ENCODE peak calls at places on chromosomes 16 and 17, in five cellular contexts. One of them, this sample, is unnamed.

GRCh38 chr17:63447688-63448005 is 1.5 kb upstream of the CYB561 start:
- DNase-seq in K562: peak; percentile 53
- DNase-seq in GM12878: no peak
- DNase-seq in SK-N-SH: peak; percentile 50
- DNase-seq in HepG2: no peak
- DNase-seq in this sample: no peak

GRCh38 chr16:13351651-13352217 is 450.3 kb downstream of the SHISA9 start:
- DNase-seq in K562: no peak
- DNase-seq in GM12878: no peak
- DNase-seq in SK-N-SH: no peak
- DNase-seq in HepG2: no peak
- DNase-seq in this sample: no peak

GRCh38 chr17:61837175-61838051 is 25.9 kb downstream of the BRIP1 start:
- DNase-seq in K562: peak; percentile 45
- DNase-seq in GM12878: peak; percentile 17
- DNase-seq in SK-N-SH: peak; percentile 59
- DNase-seq in HepG2: peak; percentile 54
- DNase-seq in this sample: peak; percentile 74

GRCh38 chr16:12293913-12294312 is 317.4 kb downstream of the SNX29 start:
- DNase-seq in K562: no peak
- DNase-seq in GM12878: no peak
- DNase-seq in SK-N-SH: no peak
- DNase-seq in HepG2: no peak
- DNase-seq in this sample: no peak

GRCh38 chr17:31745964-31746650 is 112.9 kb downstream of the COPRS start:
- DNase-seq in K562: no peak
- DNase-seq in GM12878: no peak
- DNase-seq in SK-N-SH: no peak
- DNase-seq in HepG2: no peak
- DNase-seq in this sample: no peak

GRCh38 chr16:57822861-57823260 is 20.6 kb upstream of the KIFC3 start:
- DNase-seq in K562: no peak
- DNase-seq in GM12878: no peak
- DNase-seq in SK-N-SH: no peak
- DNase-seq in HepG2: no peak
- DNase-seq in this sample: no peak

GRCh38 chr17:56834380-56835258 is 668 bp downstream of the DGKE start:
- DNase-seq in K562: peak; percentile 44
- DNase-seq in GM12878: peak; percentile 31
- DNase-seq in SK-N-SH: peak; percentile 74
- DNase-seq in HepG2: peak; percentile 59
- DNase-seq in this sample: no peak

GRCh38 chr17:78013683-78014467 is 55.4 kb downstream of the TNRC6C start:
- DNase-seq in K562: peak; percentile 54
- DNase-seq in GM12878: peak; percentile 20
- DNase-seq in SK-N-SH: peak; percentile 71
- DNase-seq in HepG2: peak; percentile 45
- DNase-seq in this sample: peak; percentile 54

GRCh38 chr17:52157161-52157560 is 1.4 kb downstream of the CA10 start:
- DNase-seq in K562: no peak
- DNase-seq in GM12878: no peak
- DNase-seq in SK-N-SH: peak; percentile 19
- DNase-seq in HepG2: no peak
- DNase-seq in this sample: no peak

GRCh38 chr17:65278050-65278819 is 141.1 kb downstream of the RGS9 start:
- DNase-seq in K562: peak; percentile 61
- DNase-seq in GM12878: no peak
- DNase-seq in SK-N-SH: peak; percentile 89
- DNase-seq in HepG2: peak; percentile 70
- DNase-seq in this sample: peak; percentile 57

GRCh38 chr16:84687715-84688114 is 12.1 kb upstream of the USP10 start:
- DNase-seq in K562: no peak
- DNase-seq in GM12878: peak; percentile 76
- DNase-seq in SK-N-SH: no peak
- DNase-seq in HepG2: no peak
- DNase-seq in this sample: no peak

GRCh38 chr17:80652751-80653330 is 108.2 kb downstream of the RPTOR start:
- DNase-seq in K562: no peak
- DNase-seq in GM12878: no peak
- DNase-seq in SK-N-SH: no peak
- DNase-seq in HepG2: no peak
- DNase-seq in this sample: no peak

GRCh38 chr16:14092579-14092978 is 21.5 kb downstream of the MRTFB start:
- DNase-seq in K562: no peak
- DNase-seq in GM12878: no peak
- DNase-seq in SK-N-SH: no peak
- DNase-seq in HepG2: no peak
- DNase-seq in this sample: no peak

GRCh38 chr17:5694507-5694906 is 110.2 kb upstream of the NLRP1 start:
- DNase-seq in K562: peak; percentile 20
- DNase-seq in GM12878: no peak
- DNase-seq in SK-N-SH: no peak
- DNase-seq in HepG2: no peak
- DNase-seq in this sample: no peak

GRCh38 chr17:77361986-77362620 is 221.3 kb downstream of the SEC14L1 start:
- DNase-seq in K562: no peak
- DNase-seq in GM12878: no peak
- DNase-seq in SK-N-SH: no peak
- DNase-seq in HepG2: no peak
- DNase-seq in this sample: no peak

GRCh38 chr16:85216522-85217375 is 104.5 kb upstream of the CIBAR2 start:
- DNase-seq in K562: peak; percentile 81
- DNase-seq in GM12878: no peak
- DNase-seq in SK-N-SH: no peak
- DNase-seq in HepG2: no peak
- DNase-seq in this sample: no peak

GRCh38 chr17:72030067-72030899 is 90.5 kb upstream of the SOX9 start:
- DNase-seq in K562: no peak
- DNase-seq in GM12878: peak; percentile 71
- DNase-seq in SK-N-SH: no peak
- DNase-seq in HepG2: peak; percentile 16
- DNase-seq in this sample: no peak

GRCh38 chr16:47858333-47859067 is 297.3 kb downstream of the ABCC12 start:
- DNase-seq in K562: no peak
- DNase-seq in GM12878: no peak
- DNase-seq in SK-N-SH: no peak
- DNase-seq in HepG2: no peak
- DNase-seq in this sample: no peak

GRCh38 chr17:44408786-44409185 is 19.3 kb upstream of the ITGA2B start:
- DNase-seq in K562: no peak
- DNase-seq in GM12878: no peak
- DNase-seq in SK-N-SH: no peak
- DNase-seq in HepG2: no peak
- DNase-seq in this sample: no peak

GRCh38 chr17:20171741-20172377 is 162.7 kb downstream of the SPECC1 start:
- DNase-seq in K562: no peak
- DNase-seq in GM12878: no peak
- DNase-seq in SK-N-SH: no peak
- DNase-seq in HepG2: peak; percentile 27
- DNase-seq in this sample: no peak

GRCh38 chr16:67781548-67781921 is 24.8 kb downstream of the RANBP10 start:
- DNase-seq in K562: no peak
- DNase-seq in GM12878: no peak
- DNase-seq in SK-N-SH: no peak
- DNase-seq in HepG2: no peak
- DNase-seq in this sample: no peak
- TF ChIP-seq ZBTB33 in K562: no peak
- TF ChIP-seq ZBTB33 in GM12878: no peak
- TF ChIP-seq ZBTB33 in SK-N-SH: no peak
- TF ChIP-seq ZBTB33 in HepG2: no peak
- TF ChIP-seq ZBTB33 in this sample: no peak

GRCh38 chr16:5639531-5639930 is 541.9 kb upstream of the EEF2KMT start:
- DNase-seq in K562: no peak
- DNase-seq in GM12878: no peak
- DNase-seq in SK-N-SH: no peak
- DNase-seq in HepG2: no peak
- DNase-seq in this sample: no peak

GRCh38 chr16:5642470-5642869 is 544.9 kb upstream of the EEF2KMT start:
- DNase-seq in K562: no peak
- DNase-seq in GM12878: no peak
- DNase-seq in SK-N-SH: no peak
- DNase-seq in HepG2: no peak
- DNase-seq in this sample: no peak

GRCh38 chr16:5640883-5641282 is 543.3 kb upstream of the EEF2KMT start:
- DNase-seq in K562: no peak
- DNase-seq in GM12878: no peak
- DNase-seq in SK-N-SH: no peak
- DNase-seq in HepG2: no peak
- DNase-seq in this sample: no peak

GRCh38 chr16:5642034-5642433 is 544.4 kb upstream of the EEF2KMT start:
- DNase-seq in K562: no peak
- DNase-seq in GM12878: no peak
- DNase-seq in SK-N-SH: no peak
- DNase-seq in HepG2: no peak
- DNase-seq in this sample: no peak

GRCh38 chr16:5644132-5644531 is 546.5 kb upstream of the EEF2KMT start:
- DNase-seq in K562: no peak
- DNase-seq in GM12878: no peak
- DNase-seq in SK-N-SH: no peak
- DNase-seq in HepG2: no peak
- DNase-seq in this sample: no peak
- H3K9ac ChIP-seq in K562: no peak overlapping the region
- H3K9ac ChIP-seq in GM12878: no peak overlapping the region
- H3K9ac ChIP-seq in SK-N-SH: no peak overlapping the region
- H3K9ac ChIP-seq in HepG2: no peak overlapping the region
- H3K9ac ChIP-seq in this sample: no peak overlapping the region

GRCh38 chr16:79047337-79047736 is 553.2 kb downstream of the MAF start:
- DNase-seq in K562: peak; percentile 20
- DNase-seq in GM12878: no peak
- DNase-seq in SK-N-SH: peak; percentile 31
- DNase-seq in HepG2: peak; percentile 29
- DNase-seq in this sample: no peak
- TF ChIP-seq ZBTB33 in K562: no peak
- TF ChIP-seq ZBTB33 in GM12878: no peak
- TF ChIP-seq ZBTB33 in SK-N-SH: no peak
- TF ChIP-seq ZBTB33 in HepG2: no peak
- TF ChIP-seq ZBTB33 in this sample: no peak

GRCh38 chr16:87993901-87994300 is 42.7 kb downstream of the BANP start:
- DNase-seq in K562: no peak
- DNase-seq in GM12878: no peak
- DNase-seq in SK-N-SH: no peak
- DNase-seq in HepG2: no peak
- DNase-seq in this sample: no peak
- H3K9ac ChIP-seq in K562: no peak overlapping the region
- H3K9ac ChIP-seq in GM12878: no peak overlapping the region
- H3K9ac ChIP-seq in SK-N-SH: no peak overlapping the region
- H3K9ac ChIP-seq in HepG2: no peak overlapping the region
- H3K9ac ChIP-seq in this sample: no peak overlapping the region

GRCh38 chr17:33580215-33580614 is 287.1 kb upstream of the ASIC2 start:
- DNase-seq in K562: no peak
- DNase-seq in GM12878: no peak
- DNase-seq in SK-N-SH: no peak
- DNase-seq in HepG2: no peak
- DNase-seq in this sample: no peak
- TF ChIP-seq ZBTB33 in K562: no peak
- TF ChIP-seq ZBTB33 in GM12878: no peak
- TF ChIP-seq ZBTB33 in SK-N-SH: no peak
- TF ChIP-seq ZBTB33 in HepG2: no peak
- TF ChIP-seq ZBTB33 in this sample: no peak

GRCh38 chr17:50598487-50598886 is 36.2 kb upstream of the ABCC3 start:
- DNase-seq in K562: no peak
- DNase-seq in GM12878: peak; percentile 8
- DNase-seq in SK-N-SH: no peak
- DNase-seq in HepG2: no peak
- DNase-seq in this sample: no peak

GRCh38 chr17:50594931-50595330 is 34.4 kb downstream of the CACNA1G start:
- DNase-seq in K562: no peak
- DNase-seq in GM12878: no peak
- DNase-seq in SK-N-SH: no peak
- DNase-seq in HepG2: no peak
- DNase-seq in this sample: no peak

GRCh38 chr17:50593321-50593720 is 32.8 kb downstream of the CACNA1G start:
- DNase-seq in K562: no peak
- DNase-seq in GM12878: no peak
- DNase-seq in SK-N-SH: peak; percentile 97
- DNase-seq in HepG2: peak; percentile 21
- DNase-seq in this sample: no peak

GRCh38 chr17:50594040-50594618 is 33.6 kb downstream of the CACNA1G start:
- DNase-seq in K562: no peak
- DNase-seq in GM12878: no peak
- DNase-seq in SK-N-SH: peak; percentile 66
- DNase-seq in HepG2: no peak
- DNase-seq in this sample: no peak

GRCh38 chr17:50596191-50597037 is 35.9 kb downstream of the CACNA1G start:
- DNase-seq in K562: peak; percentile 71
- DNase-seq in GM12878: no peak
- DNase-seq in SK-N-SH: no peak
- DNase-seq in HepG2: no peak
- DNase-seq in this sample: no peak
- H3K9ac ChIP-seq in K562: peak overlapping the region; percentile 78
- H3K9ac ChIP-seq in GM12878: no peak overlapping the region
- H3K9ac ChIP-seq in SK-N-SH: no peak overlapping the region
- H3K9ac ChIP-seq in HepG2: no peak overlapping the region
- H3K9ac ChIP-seq in this sample: no peak overlapping the region

GRCh38 chr17:79633937-79634813 is 23.3 kb upstream of the RBFOX3 start:
- DNase-seq in K562: no peak
- DNase-seq in GM12878: no peak
- DNase-seq in SK-N-SH: peak; percentile 18
- DNase-seq in HepG2: no peak
- DNase-seq in this sample: no peak
- TF ChIP-seq ZBTB33 in K562: no peak
- TF ChIP-seq ZBTB33 in GM12878: no peak
- TF ChIP-seq ZBTB33 in SK-N-SH: no peak
- TF ChIP-seq ZBTB33 in HepG2: no peak
- TF ChIP-seq ZBTB33 in this sample: no peak

This sample was measured in HCT116.